ENCODE peak calls at places on chromosomes 13 and 19, in four cellular contexts. X is left ventricle myocardium inferior; L is hepatocyte; F is CD8-positive, alpha-beta T cell. P is an unnamed sample. For H3K27me3, the result is how much of the 10 kb centered on the place peaks cover.

GRCh38 chr13:48500652-48501197 is 32.2 kb downstream of the RCBTB2 start:
- DNase-seq in F (no peak), X (no peak), L (peak), P (no peak)

GRCh38 chr19:14561832-14562351 is 10.0 kb downstream of the NDUFB7 start:
- DNase-seq in F (no peak), L (peak), X (peak), P (no peak)

GRCh38 chr19:14091086-14091884 is 734 bp upstream of the SAMD1 start:
- DNase-seq in X (no peak), L (peak), F (peak), P (peak)

GRCh38 chr13:36101157-36101556 is 30.0 kb downstream of the DCLK1 start:
- DNase-seq in X (no peak), L (no peak), F (no peak), P (no peak)

GRCh38 chr19:10753305-10753704 is 35.4 kb downstream of the DNM2 start:
- DNase-seq in F (no peak), X (no peak), L (no peak), P (no peak)

GRCh38 chr13:110517505-110518149 is 43.9 kb downstream of the RAB20 start:
- DNase-seq in L (peak), X (no peak), F (no peak), P (no peak)

GRCh38 chr13:76703621-76704020 is 182.6 kb downstream of the KCTD12 start:
- DNase-seq in F (no peak), L (no peak), X (no peak), P (no peak)

GRCh38 chr19:57888107-57888493 is 737 bp downstream of the ZNF814 start:
- DNase-seq in X (no peak), F (no peak), L (no peak), P (no peak)

GRCh38 chr13:42883771-42884170 is 102.4 kb downstream of the FAM216B start:
- DNase-seq in F (no peak), X (no peak), L (peak), P (peak)

GRCh38 chr19:45079063-45079910 is at the start of gene GEMIN7:
- DNase-seq in F (peak), L (peak), X (peak), P (peak)

GRCh38 chr13:106038752-106039151 is 496.7 kb downstream of the EFNB2 start:
- DNase-seq in F (no peak), L (no peak), X (no peak), P (no peak)

GRCh38 chr13:33446821-33447481 is 161.4 kb upstream of the STARD13 start:
- DNase-seq in X (no peak), F (no peak), L (peak), P (no peak)

GRCh38 chr19:39164289-39164688 is 32.5 kb upstream of the NCCRP1 start:
- DNase-seq in X (no peak), L (no peak), F (no peak), P (no peak)

GRCh38 chr13:74562381-74562780 is 428.2 kb upstream of the KLF12 start:
- DNase-seq in X (no peak), L (no peak), F (no peak), P (no peak)

GRCh38 chr19:3944018-3944721 is 11.3 kb downstream of the NMRK2 start:
- DNase-seq in L (no peak), X (no peak), F (no peak), P (no peak)

GRCh38 chr19:16363133-16363851 is 38.7 kb downstream of the KLF2 start:
- DNase-seq in L (peak), F (no peak), X (no peak), P (no peak)

GRCh38 chr13:45325806-45326205 is 15.2 kb downstream of the TPT1 start:
- DNase-seq in L (peak), F (no peak), X (peak), P (peak)

GRCh38 chr13:24002206-24002815 is 105.0 kb upstream of the C1QTNF9B start:
- DNase-seq in L (no peak), X (no peak), F (no peak), P (no peak)

GRCh38 chr19:28065026-28065425 is 1147.9 kb downstream of the UQCRFS1 start:
- DNase-seq in X (no peak), L (no peak), F (no peak), P (no peak)

GRCh38 chr13:113420833-113421600 is 32.3 kb downstream of the ADPRHL1 start:
- DNase-seq in X (no peak), F (no peak), L (no peak), P (no peak)

GRCh38 chr19:16366433-16367268 is 42.0 kb downstream of the KLF2 start:
- DNase-seq in X (no peak), F (peak), L (peak), P (no peak)

GRCh38 chr13:103188688-103189326 is 122.6 kb upstream of the SLC10A2 start:
- DNase-seq in X (no peak), L (peak), F (no peak), P (no peak)

GRCh38 chr19:46287585-46287984 is 9.3 kb upstream of the HIF3A start:
- DNase-seq in X (no peak), L (no peak), F (no peak), P (no peak)

DNA sequence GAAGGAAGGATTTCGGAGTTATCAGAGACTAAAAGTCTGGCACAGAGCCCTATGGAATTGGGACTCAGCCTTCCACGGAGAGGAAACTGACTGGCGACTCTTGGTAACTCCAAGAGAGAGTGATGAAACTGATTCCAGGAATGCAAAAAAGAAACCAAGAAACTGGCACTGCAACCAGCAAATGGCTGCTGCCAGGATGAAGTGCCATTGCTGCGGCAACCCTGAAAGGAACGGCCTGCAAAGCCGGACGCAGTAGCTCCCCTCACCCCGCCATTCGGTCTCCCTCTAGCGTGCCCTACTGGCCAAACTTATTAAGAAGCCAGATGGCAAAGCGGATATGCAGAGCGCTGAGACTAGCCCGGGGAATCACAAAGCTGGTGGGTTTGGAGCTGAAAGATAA is 236.0 kb downstream of the PCDH9 start:
- DNase-seq in X (peak), F (no peak), L (peak), P (peak)
- H3K4me3 ChIP-seq in X (peak), F (no peak), L (peak), P (peak)

GRCh38 chr13:111518161-111518791 is 197.8 kb downstream of the TEX29 start:
- DNase-seq in F (no peak), X (no peak), L (no peak), P (no peak)
- TF ChIP-seq CTCF in F (no peak), X (no peak), L (no peak), P (peak)

GRCh38 chr19:2327773-2328400 is 499 bp downstream of the LSM7 start:
- DNase-seq in L (peak), F (peak), X (no peak), P (no peak)

GRCh38 chr19:2330255-2330631 is 1.8 kb downstream of the SPPL2B start:
- DNase-seq in F (no peak), L (no peak), X (no peak), P (no peak)

GRCh38 chr19:2328401-2329161 is at the start of the genes LSM7 and SPPL2B:
- DNase-seq in X (peak), L (peak), F (peak), P (peak)

GRCh38 chr19:2329528-2329927 is 1.0 kb downstream of the SPPL2B start:
- DNase-seq in X (no peak), F (no peak), L (no peak), P (no peak)

GRCh38 chr19:2329162-2329505 is 650 bp downstream of the SPPL2B start:
- DNase-seq in X (no peak), F (no peak), L (no peak), P (no peak)
- H3K27me3 ChIP-seq in X (under half), F (under half), L (under half), P (under half)

GRCh38 chr13:112068531-112069062 is 1.6 kb downstream of the SOX1 start:
- DNase-seq in F (no peak), L (no peak), X (no peak), P (no peak)
- H3K4me3 ChIP-seq in F (no peak), L (no peak), X (peak), P (no peak)

DNA sequence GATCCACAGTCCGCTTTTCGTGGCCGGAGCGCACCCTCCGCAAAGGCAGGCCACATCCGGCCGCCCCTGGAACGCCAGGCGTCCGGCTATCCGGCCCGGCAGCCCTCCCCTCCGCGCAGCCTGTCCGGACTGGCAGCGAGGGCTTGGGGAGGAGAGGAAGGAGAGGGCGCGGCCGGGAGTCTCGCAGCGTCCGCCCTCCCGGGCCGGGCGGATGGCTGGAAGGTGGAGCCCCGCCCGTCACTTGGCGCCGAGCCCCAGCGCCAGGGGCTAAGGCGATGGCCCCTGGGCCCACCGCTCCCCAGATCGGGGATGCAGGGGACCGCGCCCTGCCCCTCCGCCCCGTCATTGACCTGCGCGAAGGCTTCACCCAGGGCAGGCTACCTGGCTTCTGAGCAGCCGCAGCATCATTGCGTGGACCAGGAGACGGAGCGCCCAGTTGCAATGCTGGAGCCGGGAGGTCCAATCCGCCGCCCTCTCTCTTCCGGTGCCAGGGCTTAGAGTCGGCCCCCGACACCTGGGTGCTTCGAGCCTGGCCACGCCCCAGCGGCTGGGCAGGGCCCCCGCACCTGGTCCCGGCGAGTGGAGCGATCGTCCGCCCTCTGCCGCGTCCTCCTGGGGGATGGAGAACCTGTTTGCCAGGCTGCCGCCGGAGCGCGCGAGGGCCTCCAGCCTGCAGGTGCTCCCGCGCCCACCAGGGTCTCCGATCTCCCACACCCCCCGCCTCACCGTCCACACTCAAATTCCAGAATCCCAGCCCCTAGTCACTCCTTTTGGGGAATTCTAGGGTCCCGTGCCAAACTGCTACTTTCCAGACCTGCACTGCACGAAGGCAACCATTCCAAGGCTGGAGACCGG is at the start of gene FUT1:
- DNase-seq in X (peak), F (peak), L (peak), P (peak)
- TF ChIP-seq CTCF in X (no peak), F (peak), L (no peak), P (no peak)

DNA sequence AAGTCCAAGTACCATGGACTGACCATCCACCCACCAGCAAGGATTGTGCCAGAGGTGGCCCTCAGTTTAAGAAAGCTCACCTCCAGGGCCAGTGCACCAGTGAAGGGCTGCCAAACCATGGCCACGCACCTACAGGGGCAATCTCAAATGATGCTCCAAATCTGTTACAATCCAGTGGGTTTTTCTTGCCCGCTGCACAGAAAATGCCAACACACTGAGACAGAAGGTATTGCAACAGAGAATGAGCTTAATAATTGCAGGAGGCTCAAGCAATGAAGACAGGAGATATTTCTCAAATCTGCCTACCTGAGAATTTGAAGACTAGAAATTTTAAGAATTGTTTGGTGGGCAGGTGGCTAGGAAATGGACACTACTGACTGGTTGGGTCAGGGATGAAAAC is 22.0 kb downstream of the CEACAM7 start:
- DNase-seq in X (no peak), L (no peak), F (no peak), P (no peak)
- H3K27me3 ChIP-seq in X (under half), L (under half), F (under half), P (under half)

GRCh38 chr19:55486043-55486970 is 1.3 kb downstream of the NAT14 start:
- DNase-seq in F (no peak), L (no peak), X (no peak), P (peak)
- H3K4me3 ChIP-seq in F (no peak), L (no peak), X (peak), P (peak)

DNA sequence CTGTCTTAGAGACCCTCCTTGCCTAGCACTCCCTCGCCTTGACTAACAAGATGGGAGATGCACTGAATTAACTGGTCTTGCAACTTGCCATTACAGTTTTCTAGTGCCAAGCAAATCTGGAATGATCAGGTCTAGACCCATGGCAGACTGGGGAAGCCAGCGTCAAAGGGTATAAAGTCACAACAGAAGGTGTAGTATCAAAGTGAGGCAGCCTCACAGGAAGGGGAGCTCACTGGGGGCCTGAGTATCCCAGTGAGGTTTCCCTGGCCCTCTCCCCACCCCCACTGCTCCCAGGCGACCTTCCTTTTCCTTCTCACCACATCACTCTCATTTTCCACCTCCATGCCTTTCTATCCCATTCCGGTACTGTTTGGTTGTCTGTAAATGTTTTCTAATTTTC is 83.5 kb upstream of the DOCK9 start:
- DNase-seq in F (no peak), L (no peak), X (no peak), P (no peak)
- TF ChIP-seq CTCF in F (no peak), L (no peak), X (no peak), P (no peak)

GRCh38 chr19:42176990-42177685 is 40.3 kb downstream of the DEDD2 start:
- DNase-seq in F (peak), L (peak), X (peak), P (peak)
- H3K27me3 ChIP-seq in F (under half), L (half or more), X (half or more), P (under half)